ENCODE peak calls at places on chromosome 16, in eight cellular contexts. Q is HCT116, L is breast epithelium, R is ascending aorta, X is HepG2, F is prostate gland, K is GM23248, H is adipocyte. I is an unnamed sample. For H3K4me1, the result is how much of the 10 kb centered on the place peaks cover.

GRCh38 chr16:57216968-57217367 is 28.1 kb upstream of the ARL2BP start:
- DNase-seq in Q (no peak), L (no peak), R (no peak), X (peak), F (no peak), K (no peak), H (no peak), I (no peak)

GRCh38 chr16:27127293-27127692 is 60.6 kb downstream of the C16orf82 start:
- DNase-seq in Q (no peak), L (no peak), R (no peak), X (no peak), F (no peak), K (peak), H (no peak), I (no peak)

GRCh38 chr16:27869411-27869810 is 194.1 kb downstream of the GSG1L start:
- DNase-seq in Q (no peak), L (no peak), R (no peak), X (no peak), F (no peak), K (no peak), H (no peak), I (no peak)

GRCh38 chr16:13696017-13696416 is 223.9 kb upstream of the ERCC4 start:
- DNase-seq in Q (no peak), L (no peak), R (no peak), X (no peak), F (no peak), K (no peak), H (no peak), I (no peak)

GRCh38 chr16:27431773-27432599 is 30.0 kb downstream of the IL21R start:
- DNase-seq in Q (no peak), L (no peak), R (no peak), X (no peak), F (no peak), K (peak), H (no peak), I (no peak)

GRCh38 chr16:83356266-83356665 is 451.5 kb upstream of the HSBP1 start:
- DNase-seq in Q (peak), L (no peak), R (no peak), X (peak), F (peak), K (peak), H (peak), I (peak)

GRCh38 chr16:89921699-89922476 is 1.3 kb upstream of the TUBB3 start:
- DNase-seq in Q (peak), L (no peak), R (peak), X (peak), F (no peak), K (peak), H (peak), I (peak)

GRCh38 chr16:9695152-9695551 is 487.1 kb downstream of the GRIN2A start:
- DNase-seq in Q (no peak), L (no peak), R (no peak), X (no peak), F (no peak), K (no peak), H (no peak), I (no peak)

GRCh38 chr16:66553223-66553622 is 847 bp downstream of the CKLF start:
- DNase-seq in Q (no peak), L (no peak), R (no peak), X (no peak), F (no peak), K (peak), H (no peak), I (no peak)

GRCh38 chr16:8756755-8757154 is 40.7 kb downstream of the TMEM186 start:
- DNase-seq in Q (no peak), L (no peak), R (no peak), X (no peak), F (no peak), K (no peak), H (no peak), I (no peak)

GRCh38 chr16:17392857-17393421 is 77.8 kb downstream of the XYLT1 start:
- DNase-seq in Q (no peak), L (no peak), R (no peak), X (no peak), F (no peak), K (no peak), H (no peak), I (no peak)

GRCh38 chr16:79171504-79172240 is 428.9 kb downstream of the MAF start:
- DNase-seq in Q (no peak), L (no peak), R (no peak), X (no peak), F (no peak), K (no peak), H (no peak), I (no peak)

GRCh38 chr16:31093132-31093703 is 1.4 kb downstream of the VKORC1 start:
- DNase-seq in Q (no peak), L (no peak), R (no peak), X (peak), F (no peak), K (peak), H (peak), I (peak)

GRCh38 chr16:51152691-51153261 is 1.7 kb upstream of the SALL1 start:
- DNase-seq in Q (no peak), L (no peak), R (no peak), X (no peak), F (no peak), K (peak), H (peak), I (no peak)

GRCh38 chr16:51153275-51153991 is 2.4 kb upstream of the SALL1 start:
- DNase-seq in Q (no peak), L (no peak), R (no peak), X (no peak), F (no peak), K (peak), H (no peak), I (no peak)

GRCh38 chr16:51151435-51151950 is 423 bp upstream of the SALL1 start:
- DNase-seq in Q (no peak), L (peak), R (no peak), X (peak), F (no peak), K (peak), H (peak), I (no peak)

GRCh38 chr16:51150894-51151320 is at the start of gene SALL1:
- DNase-seq in Q (no peak), L (no peak), R (no peak), X (no peak), F (no peak), K (peak), H (peak), I (no peak)

GRCh38 chr16:51151951-51152663 is 1.0 kb upstream of the SALL1 start:
- DNase-seq in Q (no peak), L (no peak), R (no peak), X (peak), F (no peak), K (peak), H (peak), I (no peak)
- H3K4me3 ChIP-seq in Q (no peak), L (peak), R (peak), X (peak), F (peak), K (peak), H (peak), I (no peak)

GRCh38 chr16:87959391-87959968 is 8.2 kb downstream of the BANP start:
- DNase-seq in Q (no peak), L (no peak), R (no peak), X (no peak), F (no peak), K (no peak), H (no peak), I (no peak)

GRCh38 chr16:87963400-87963799 is 12.2 kb downstream of the BANP start:
- DNase-seq in Q (no peak), L (no peak), R (no peak), X (no peak), F (no peak), K (peak), H (peak), I (no peak)

GRCh38 chr16:87958632-87959031 is 7.4 kb downstream of the BANP start:
- DNase-seq in Q (no peak), L (no peak), R (no peak), X (no peak), F (no peak), K (no peak), H (no peak), I (no peak)

GRCh38 chr16:87964049-87964448 is 12.8 kb downstream of the BANP start:
- DNase-seq in Q (no peak), L (no peak), R (no peak), X (no peak), F (no peak), K (peak), H (no peak), I (no peak)

GRCh38 chr16:87960851-87961250 is 9.6 kb downstream of the BANP start:
- DNase-seq in Q (no peak), L (no peak), R (no peak), X (no peak), F (no peak), K (no peak), H (no peak), I (no peak)
- H3K4me1 ChIP-seq in Q (under half), L (under half), R (under half), X (under half), F (under half), K (under half), H (under half), I (under half)

DNA sequence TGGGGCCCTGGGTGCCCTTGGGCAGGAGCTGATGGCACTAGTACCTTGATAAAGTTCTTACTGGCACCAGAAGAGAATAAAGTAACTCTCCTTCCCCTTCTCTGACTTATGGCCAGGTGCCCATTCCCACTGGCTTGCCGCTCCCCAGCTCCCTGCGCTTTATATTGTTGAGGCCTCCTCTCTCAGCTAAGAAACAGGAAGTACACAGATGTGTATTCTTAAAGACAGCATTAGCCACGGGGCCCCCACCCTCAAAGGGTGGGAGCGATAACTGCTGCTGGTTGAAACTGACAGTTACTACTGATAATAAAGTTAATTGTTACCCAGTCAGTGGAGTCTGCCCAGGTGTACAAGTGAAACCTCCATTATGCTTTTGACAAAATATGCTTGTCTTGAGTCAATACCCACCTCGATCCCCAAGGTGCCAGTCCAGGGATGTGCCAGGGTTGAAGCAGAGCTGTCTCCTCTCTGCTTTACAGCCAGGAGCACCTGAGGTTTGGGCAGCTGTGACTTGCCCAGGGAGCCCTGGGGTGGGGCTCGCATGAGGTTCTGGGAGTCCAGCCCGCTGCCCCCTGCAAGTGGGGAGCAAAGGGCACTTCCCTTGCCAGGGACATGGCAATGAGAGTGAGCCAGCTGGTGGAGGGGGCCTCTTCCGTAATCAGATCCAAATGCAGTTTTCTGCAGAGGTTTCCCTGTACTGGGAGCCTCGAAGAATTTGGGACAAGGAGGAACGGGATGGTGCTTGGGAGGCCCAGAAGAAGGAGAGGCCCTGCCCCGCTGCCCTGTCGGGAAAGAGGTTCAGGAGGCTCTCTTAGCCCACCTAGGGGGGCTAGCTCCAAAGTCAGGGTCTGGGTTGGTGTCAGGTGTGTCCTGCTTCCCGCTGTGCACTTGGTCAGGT is 5.4 kb upstream of the CLDN9 start:
- DNase-seq in Q (no peak), L (no peak), R (no peak), X (no peak), F (no peak), K (no peak), H (no peak), I (no peak)
- H3K4me3 ChIP-seq in Q (no peak), L (no peak), R (no peak), X (peak), F (no peak), K (no peak), H (no peak), I (no peak)

GRCh38 chr16:10776280-10776679 is 32.6 kb downstream of the NUBP1 start:
- DNase-seq in Q (no peak), L (no peak), R (no peak), X (no peak), F (no peak), K (no peak), H (no peak), I (no peak)
- H3K4me1 ChIP-seq in Q (under half), L (under half), R (under half), X (under half), F (under half), K (under half), H (under half), I (under half)

GRCh38 chr16:2234813-2235170 is 1.5 kb upstream of the DNASE1L2 start:
- DNase-seq in Q (no peak), L (no peak), R (no peak), X (no peak), F (no peak), K (no peak), H (no peak), I (no peak)
- H3K4me3 ChIP-seq in Q (no peak), L (no peak), R (no peak), X (no peak), F (no peak), K (no peak), H (no peak), I (no peak)

GRCh38 chr16:85522842-85523601 is 90.1 kb upstream of the GSE1 start:
- DNase-seq in Q (no peak), L (peak), R (no peak), X (no peak), F (peak), K (peak), H (peak), I (no peak)

GRCh38 chr16:85522517-85522841 is 90.6 kb upstream of the GSE1 start:
- DNase-seq in Q (no peak), L (no peak), R (no peak), X (no peak), F (no peak), K (no peak), H (no peak), I (no peak)

GRCh38 chr16:85524630-85525463 is 88.3 kb upstream of the GSE1 start:
- DNase-seq in Q (no peak), L (peak), R (peak), X (peak), F (no peak), K (no peak), H (peak), I (peak)

GRCh38 chr16:85524365-85524629 is 88.8 kb upstream of the GSE1 start:
- DNase-seq in Q (no peak), L (no peak), R (no peak), X (peak), F (no peak), K (no peak), H (no peak), I (no peak)

GRCh38 chr16:85523602-85524364 is 89.3 kb upstream of the GSE1 start:
- DNase-seq in Q (no peak), L (no peak), R (no peak), X (peak), F (no peak), K (no peak), H (no peak), I (peak)
- H3K4me1 ChIP-seq in Q (half or more), L (under half), R (under half), X (half or more), F (under half), K (under half), H (under half), I (half or more)

DNA sequence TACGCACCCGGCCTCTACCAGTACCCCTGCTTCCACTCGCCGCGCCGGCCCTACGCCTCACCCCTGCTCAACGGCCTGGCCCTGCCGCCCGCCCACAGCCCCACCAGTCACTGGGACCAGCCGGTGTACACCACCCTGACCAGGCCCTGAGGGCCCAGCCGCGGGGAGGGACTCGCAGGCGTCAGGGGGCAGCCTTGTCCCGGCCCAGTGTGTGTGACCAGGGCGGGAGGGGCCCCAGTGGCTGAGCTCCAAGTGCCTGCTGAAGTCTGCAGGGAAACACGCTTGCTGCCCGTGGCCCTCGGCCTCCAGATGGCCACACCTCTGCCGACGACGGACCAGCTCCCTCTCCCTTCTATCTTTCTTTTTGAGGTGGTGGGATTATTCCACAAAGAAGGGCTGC is 3.7 kb downstream of the SOX8 start:
- DNase-seq in Q (no peak), L (no peak), R (no peak), X (no peak), F (no peak), K (no peak), H (no peak), I (no peak)
- H3K4me3 ChIP-seq in Q (no peak), L (no peak), R (no peak), X (no peak), F (no peak), K (no peak), H (no peak), I (no peak)

GRCh38 chr16:30090607-30091332 is 954 bp downstream of the TBX6 start:
- DNase-seq in Q (no peak), L (no peak), R (no peak), X (no peak), F (no peak), K (no peak), H (no peak), I (no peak)
- H3K4me1 ChIP-seq in Q (under half), L (under half), R (under half), X (half or more), F (under half), K (under half), H (under half), I (under half)